ENCODE peak calls at places on chromosomes 5 and 9, in six cellular contexts. S is A549, W is spleen, U is astrocyte, A is cardiac muscle cell, G is SK-N-SH. C is an unnamed sample.
A peak's percentile ranks its signal among the peaks of the same experiment; 100 is the strongest.

GRCh38 chr5:124806026-124806856 is 59.8 kb upstream of the ZNF608 start:
- DNase-seq in S (no peak), W (no peak), U (peak; percentile 76), A (peak; percentile 94), G (peak; percentile 78), C (peak; percentile 95)

GRCh38 chr5:16879191-16879590 is 56.9 kb downstream of the MYO10 start:
- DNase-seq in S (no peak), W (no peak), U (no peak), A (no peak), G (no peak), C (no peak)

GRCh38 chr9:27407966-27408365 is 111.0 kb upstream of the EQTN start:
- DNase-seq in S (no peak), W (no peak), U (peak; percentile 46), A (no peak), G (no peak), C (no peak)

GRCh38 chr9:12849486-12850010 is 74.7 kb downstream of the LURAP1L start:
- DNase-seq in S (no peak), W (no peak), U (no peak), A (no peak), G (no peak), C (no peak)

GRCh38 chr9:137544176-137544755 is 5.9 kb downstream of the PNPLA7 start:
- DNase-seq in S (no peak), W (no peak), U (no peak), A (no peak), G (no peak), C (no peak)

GRCh38 chr5:127564002-127564769 is 46.7 kb downstream of the PRRC1 start:
- DNase-seq in S (peak; percentile 46), W (no peak), U (peak; percentile 30), A (peak; percentile 74), G (peak; percentile 48), C (peak; percentile 84)

GRCh38 chr5:132677191-132677590 is 3.4 kb downstream of the IL4 start:
- DNase-seq in S (peak; percentile 97), W (peak; percentile 75), U (peak; percentile 92), A (peak; percentile 33), G (no peak), C (peak; percentile 57)

GRCh38 chr9:131503626-131504465 is 1.1 kb downstream of the POMT1 start:
- DNase-seq in S (peak; percentile 18), W (no peak), U (no peak), A (peak; percentile 7), G (peak; percentile 65), C (peak; percentile 41)

GRCh38 chr9:128894764-128895163 is 12.8 kb downstream of the LRRC8A start:
- DNase-seq in S (no peak), W (no peak), U (no peak), A (no peak), G (no peak), C (no peak)

GRCh38 chr9:7186175-7186574 is 428.4 kb downstream of the KDM4C start:
- DNase-seq in S (no peak), W (no peak), U (no peak), A (no peak), G (no peak), C (peak; percentile 54)

GRCh38 chr9:100443781-100444768 is 17.1 kb downstream of the MSANTD3 start:
- DNase-seq in S (no peak), W (no peak), U (peak; percentile 25), A (peak; percentile 14), G (peak; percentile 22), C (no peak)

GRCh38 chr9:115378246-115378645 is 260.3 kb upstream of the TNC start:
- DNase-seq in S (no peak), W (no peak), U (no peak), A (no peak), G (no peak), C (no peak)

GRCh38 chr9:9229269-9229668 is 1383.5 kb downstream of the PTPRD start:
- DNase-seq in S (no peak), W (no peak), U (no peak), A (no peak), G (no peak), C (peak; percentile 10)

GRCh38 chr9:137648396-137648795 is 29.6 kb downstream of the EHMT1 start:
- DNase-seq in S (no peak), W (peak; percentile 4), U (peak; percentile 26), A (no peak), G (no peak), C (no peak)

GRCh38 chr5:59187772-59188347 is 605.0 kb downstream of the RAB3C start:
- DNase-seq in S (no peak), W (no peak), U (peak; percentile 29), A (no peak), G (no peak), C (peak; percentile 25)

GRCh38 chr9:76638001-76638400 is 126.2 kb upstream of the PCA3 start:
- DNase-seq in S (no peak), W (no peak), U (no peak), A (no peak), G (no peak), C (no peak)

GRCh38 chr9:95522871-95523370 is 6.2 kb upstream of the PTCH1 start:
- DNase-seq in S (no peak), W (no peak), U (no peak), A (no peak), G (no peak), C (no peak)

GRCh38 chr5:138257583-138257982 is 16.8 kb downstream of the GFRA3 start:
- DNase-seq in S (no peak), W (no peak), U (no peak), A (no peak), G (no peak), C (no peak)

GRCh38 chr5:72785796-72786195 is 30.7 kb upstream of the TNPO1 start:
- DNase-seq in S (no peak), W (no peak), U (no peak), A (no peak), G (no peak), C (no peak)

GRCh38 chr9:69168709-69169217 is 5.3 kb upstream of the TJP2 start:
- DNase-seq in S (no peak), W (peak; percentile 76), U (peak; percentile 41), A (no peak), G (no peak), C (no peak)

GRCh38 chr9:105299190-105299854 is 54.9 kb downstream of the SLC44A1 start:
- DNase-seq in S (peak; percentile 60), W (no peak), U (peak; percentile 98), A (no peak), G (no peak), C (no peak)

GRCh38 chr9:72315510-72316287 is 49.3 kb downstream of the ZFAND5 start:
- DNase-seq in S (peak; percentile 40), W (no peak), U (peak; percentile 56), A (no peak), G (no peak), C (peak; percentile 92)

GRCh38 chr5:149439899-149440655 is 61.0 kb upstream of the IL17B start:
- DNase-seq in S (peak; percentile 96), W (no peak), U (peak; percentile 71), A (no peak), G (peak; percentile 50), C (no peak)
- H3K27ac ChIP-seq in S (peak overlapping the region; percentile 67), W (no peak overlapping the region), U (no peak overlapping the region), A (no peak overlapping the region), G (no peak overlapping the region), C (no peak overlapping the region)

DNA sequence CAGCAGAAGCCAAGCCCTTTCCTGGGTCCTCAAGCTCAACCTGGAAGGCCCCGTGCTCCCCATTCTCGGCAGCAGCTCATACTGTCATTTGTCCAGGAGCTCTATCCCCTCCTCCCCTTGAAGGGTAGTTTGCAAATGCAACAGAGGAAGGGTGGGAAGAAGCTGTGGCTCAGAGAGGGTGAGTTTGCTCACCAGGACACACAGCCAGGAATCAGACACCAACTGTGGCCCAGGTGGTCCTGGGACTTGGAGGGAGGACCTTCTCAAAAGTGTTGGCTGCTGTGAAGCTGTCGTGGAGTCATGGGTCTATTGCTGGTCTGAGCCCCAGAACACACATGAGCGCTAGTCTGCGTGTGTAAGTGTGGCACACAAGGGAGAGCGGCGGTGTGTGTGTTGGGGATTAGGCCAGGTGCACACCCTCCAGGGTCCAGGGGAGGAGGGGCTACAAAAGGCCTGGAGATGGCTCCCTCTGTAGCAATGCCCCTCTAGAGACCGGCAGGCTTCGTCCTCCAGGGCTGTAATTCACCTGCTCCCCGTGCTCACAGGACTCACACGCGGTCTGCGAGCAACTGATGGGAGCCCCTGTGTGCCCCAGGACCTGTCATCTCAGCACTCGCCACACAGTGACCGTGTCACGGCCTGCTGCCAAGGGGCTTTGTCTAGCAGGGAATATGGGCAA is 8.2 kb upstream of the RPS14 start:
- DNase-seq in S (no peak), W (no peak), U (no peak), A (no peak), G (no peak), C (no peak)
- H3K4me1 ChIP-seq in S (peaks cover 24% of the 10 kb centered on the region), W (peaks cover 73% of the 10 kb centered on the region), U (no peaks in the 10 kb centered on the region), A (peaks cover 13% of the 10 kb centered on the region), G (no peaks in the 10 kb centered on the region), C (peaks cover 2% of the 10 kb centered on the region)

DNA sequence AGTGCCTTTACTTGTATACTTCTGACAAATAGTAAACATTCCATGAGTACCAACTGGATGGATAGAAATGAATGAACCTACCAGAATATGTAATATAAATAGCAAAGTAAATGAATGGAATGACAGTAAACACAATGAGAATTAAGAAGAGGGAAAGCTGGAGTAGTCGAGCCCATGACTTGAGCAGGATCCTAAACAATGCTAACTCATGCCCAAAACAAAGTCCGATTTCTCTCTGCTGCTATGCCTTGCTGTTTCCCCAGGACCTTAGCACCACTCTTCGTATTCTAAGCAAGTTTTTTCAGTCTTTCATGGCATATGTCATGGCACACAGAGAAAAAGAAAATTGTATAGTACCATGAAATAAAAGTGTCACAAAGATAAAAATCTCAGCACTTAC is 1.8 kb downstream of the XPA start:
- DNase-seq in S (no peak), W (no peak), U (no peak), A (no peak), G (no peak), C (no peak)
- H3K4me3 ChIP-seq in S (peak overlapping the region; percentile 73), W (no peak overlapping the region), U (no peak overlapping the region), A (no peak overlapping the region), G (no peak overlapping the region), C (no peak overlapping the region)

GRCh38 chr5:141598389-141599360 is 20.1 kb downstream of the DIAPH1 start:
- DNase-seq in S (no peak), W (no peak), U (peak; percentile 57), A (no peak), G (no peak), C (no peak)

GRCh38 chr5:141597394-141597793 is 21.4 kb downstream of the DIAPH1 start:
- DNase-seq in S (no peak), W (no peak), U (no peak), A (no peak), G (no peak), C (no peak)

GRCh38 chr5:141596867-141597266 is 21.9 kb downstream of the DIAPH1 start:
- DNase-seq in S (no peak), W (no peak), U (no peak), A (no peak), G (no peak), C (no peak)

GRCh38 chr5:141597814-141598213 is 21.0 kb downstream of the DIAPH1 start:
- DNase-seq in S (no peak), W (no peak), U (no peak), A (no peak), G (no peak), C (no peak)
- H3K27ac ChIP-seq in S (no peak overlapping the region), W (no peak overlapping the region), U (no peak overlapping the region), A (no peak overlapping the region), G (no peak overlapping the region), C (no peak overlapping the region)

GRCh38 chr5:134534058-134534725 is 8.7 kb downstream of the JADE2 start:
- DNase-seq in S (no peak), W (no peak), U (no peak), A (no peak), G (no peak), C (no peak)
- H3K4me1 ChIP-seq in S (peaks cover 34% of the 10 kb centered on the region), W (peaks cover 82% of the 10 kb centered on the region), U (no peaks in the 10 kb centered on the region), A (no peaks in the 10 kb centered on the region), G (no peaks in the 10 kb centered on the region), C (no peaks in the 10 kb centered on the region)

GRCh38 chr5:158821321-158821720 is 278.4 kb downstream of the EBF1 start:
- DNase-seq in S (no peak), W (no peak), U (no peak), A (no peak), G (no peak), C (no peak)
- H3K4me3 ChIP-seq in S (no peak overlapping the region), W (no peak overlapping the region), U (no peak overlapping the region), A (no peak overlapping the region), G (no peak overlapping the region), C (no peak overlapping the region)

C was measured in SJCRH30.